ENCODE peak calls at places on chromosomes 1 and 21, in ten cellular contexts. A, K, U, D, W, P, X, E, V and L are unnamed samples.

GRCh38 chr1:60637651-60638050 is 444.7 kb upstream of the NFIA start:
- DNase-seq in A (no peak), K (no peak), U (no peak), D (no peak), W (no peak), P (no peak), X (no peak), E (no peak), V (peak; percentile 55), L (no peak)

GRCh38 chr1:41486892-41487728 is 2.6 kb upstream of the EDN2 start:
- DNase-seq in A (no peak), K (no peak), U (peak; percentile 53), D (peak; percentile 66), W (peak; percentile 52), P (peak; percentile 55), X (no peak), E (no peak), V (no peak), L (no peak)

GRCh38 chr1:182348916-182349747 is 42.5 kb downstream of the GLUL start:
- DNase-seq in A (peak; percentile 86), K (no peak), U (peak; percentile 21), D (no peak), W (peak; percentile 89), P (peak; percentile 63), X (peak; percentile 33), E (peak; percentile 21), V (no peak), L (no peak)

GRCh38 chr1:207243756-207244408 is 77.6 kb upstream of the CD55 start:
- DNase-seq in A (no peak), K (no peak), U (no peak), D (no peak), W (no peak), P (no peak), X (no peak), E (no peak), V (no peak), L (no peak)

GRCh38 chr1:203039609-203040517 is 13.6 kb downstream of the PPFIA4 start:
- DNase-seq in A (no peak), K (no peak), U (peak; percentile 93), D (peak; percentile 56), W (no peak), P (peak; percentile 80), X (no peak), E (peak; percentile 64), V (peak; percentile 32), L (no peak)

GRCh38 chr1:243798726-243799125 is 51.3 kb downstream of the AKT3 start:
- DNase-seq in A (no peak), K (no peak), U (no peak), D (no peak), W (no peak), P (no peak), X (no peak), E (no peak), V (peak; percentile 96), L (no peak)

GRCh38 chr1:171248309-171248708 is at the start of gene FMO1:
- DNase-seq in A (no peak), K (no peak), U (no peak), D (no peak), W (no peak), P (no peak), X (no peak), E (no peak), V (no peak), L (no peak)

GRCh38 chr1:83692524-83693336 is 306.2 kb downstream of the TTLL7 start:
- DNase-seq in A (no peak), K (no peak), U (peak; percentile 95), D (peak; percentile 42), W (no peak), P (peak; percentile 63), X (no peak), E (peak; percentile 38), V (peak; percentile 16), L (no peak)

GRCh38 chr1:95002657-95003432 is 69.9 kb downstream of the ALG14 start:
- DNase-seq in A (no peak), K (no peak), U (peak; percentile 71), D (no peak), W (no peak), P (no peak), X (peak; percentile 67), E (peak; percentile 49), V (no peak), L (no peak)

GRCh38 chr1:40662864-40663263 is 2.6 kb downstream of the RIMS3 start:
- DNase-seq in A (peak; percentile 22), K (no peak), U (peak; percentile 57), D (no peak), W (no peak), P (no peak), X (no peak), E (no peak), V (peak; percentile 37), L (no peak)

GRCh38 chr1:37486680-37487618 is 12.6 kb downstream of the ZC3H12A start:
- DNase-seq in A (peak; percentile 96), K (peak; percentile 77), U (peak; percentile 87), D (peak; percentile 91), W (peak; percentile 92), P (peak; percentile 75), X (peak; percentile 84), E (peak; percentile 85), V (peak; percentile 69), L (peak; percentile 76)

GRCh38 chr21:15592271-15592860 is 137.4 kb upstream of the USP25 start:
- DNase-seq in A (no peak), K (no peak), U (peak; percentile 24), D (no peak), W (no peak), P (peak; percentile 49), X (no peak), E (peak; percentile 47), V (peak; percentile 89), L (no peak)

DNA sequence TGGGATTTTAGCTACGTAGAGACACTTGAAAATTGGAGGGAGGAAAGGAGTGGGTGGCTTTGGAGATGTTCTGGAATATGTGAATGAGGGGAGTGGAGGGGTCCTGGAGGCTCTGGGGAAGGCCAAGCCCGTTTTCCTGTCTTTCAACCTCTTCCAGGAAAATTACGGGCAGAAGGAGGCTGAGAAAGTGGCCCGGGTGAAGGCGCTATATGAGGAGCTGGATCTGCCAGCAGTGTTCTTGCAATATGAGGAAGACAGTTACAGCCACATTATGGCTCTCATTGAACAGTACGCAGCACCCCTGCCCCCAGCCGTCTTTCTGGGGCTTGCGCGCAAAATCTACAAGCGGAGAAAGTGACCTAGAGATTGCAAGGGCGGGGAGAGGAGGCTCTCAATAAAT is 442 bp upstream of the RUSC1 start:
- DNase-seq in A (peak; percentile 59), K (no peak), U (no peak), D (no peak), W (no peak), P (no peak), X (no peak), E (no peak), V (no peak), L (no peak)
- H3K4me3 ChIP-seq in A (peak overlapping the region; percentile 50), K (peak overlapping the region; percentile 82), U (no peak overlapping the region), D (peak overlapping the region; percentile 60), W (peak overlapping the region; percentile 96), P (no peak overlapping the region), X (peak overlapping the region; percentile 72), E (no peak overlapping the region), V (no peak overlapping the region), L (peak overlapping the region; percentile 25)

GRCh38 chr1:148318900-148319242 is 164.2 kb downstream of the PPIAL4G start:
- DNase-seq in A (no peak), K (no peak), U (no peak), D (no peak), W (no peak), P (no peak), X (no peak), E (no peak), V (no peak), L (no peak)

GRCh38 chr1:148317288-148317985 is 165.4 kb upstream of the NBPF11 start:
- DNase-seq in A (no peak), K (no peak), U (peak; percentile 55), D (no peak), W (no peak), P (no peak), X (no peak), E (no peak), V (no peak), L (no peak)

GRCh38 chr1:148315081-148315811 is 163.2 kb upstream of the NBPF11 start:
- DNase-seq in A (no peak), K (no peak), U (no peak), D (no peak), W (no peak), P (no peak), X (no peak), E (no peak), V (peak; percentile 37), L (no peak)

GRCh38 chr1:148318123-148318899 is 164.8 kb downstream of the PPIAL4G start:
- DNase-seq in A (no peak), K (no peak), U (peak; percentile 59), D (no peak), W (no peak), P (no peak), X (no peak), E (no peak), V (no peak), L (peak; percentile 72)
- H3K4me3 ChIP-seq in A (no peak overlapping the region), K (peak overlapping the region; percentile 33), U (peak overlapping the region; percentile 59), D (no peak overlapping the region), W (peak overlapping the region; percentile 36), P (no peak overlapping the region), X (no peak overlapping the region), E (no peak overlapping the region), V (no peak overlapping the region), L (peak overlapping the region; percentile 70)

GRCh38 chr21:45019887-45020537 is 54.4 kb upstream of the ADARB1 start:
- DNase-seq in A (peak; percentile 75), K (no peak), U (no peak), D (no peak), W (peak; percentile 51), P (no peak), X (no peak), E (no peak), V (no peak), L (no peak)

GRCh38 chr21:45018131-45019075 is 56.0 kb upstream of the ADARB1 start:
- DNase-seq in A (peak; percentile 89), K (no peak), U (no peak), D (peak; percentile 76), W (peak; percentile 56), P (no peak), X (peak; percentile 39), E (peak; percentile 56), V (no peak), L (no peak)

GRCh38 chr21:45017376-45017960 is 56.9 kb upstream of the ADARB1 start:
- DNase-seq in A (peak; percentile 66), K (no peak), U (no peak), D (no peak), W (peak; percentile 35), P (no peak), X (peak; percentile 12), E (no peak), V (no peak), L (no peak)

GRCh38 chr21:45020629-45021427 is 53.6 kb upstream of the ADARB1 start:
- DNase-seq in A (peak; percentile 73), K (peak; percentile 33), U (no peak), D (no peak), W (peak; percentile 66), P (no peak), X (no peak), E (no peak), V (no peak), L (no peak)

GRCh38 chr21:45019076-45019886 is 55.1 kb upstream of the ADARB1 start:
- DNase-seq in A (peak; percentile 94), K (no peak), U (peak; percentile 40), D (peak; percentile 83), W (peak; percentile 76), P (no peak), X (peak; percentile 32), E (no peak), V (no peak), L (no peak)
- H3K4me3 ChIP-seq in A (no peak overlapping the region), K (peak overlapping the region; percentile 38), U (no peak overlapping the region), D (no peak overlapping the region), W (peak overlapping the region; percentile 60), P (peak overlapping the region; percentile 35), X (peak overlapping the region; percentile 51), E (peak overlapping the region; percentile 23), V (no peak overlapping the region), L (no peak overlapping the region)

GRCh38 chr1:221947731-221948130 is 205.8 kb upstream of the DUSP10 start:
- DNase-seq in A (no peak), K (no peak), U (no peak), D (no peak), W (no peak), P (no peak), X (no peak), E (no peak), V (no peak), L (no peak)
- H3K4me3 ChIP-seq in A (no peak overlapping the region), K (no peak overlapping the region), U (no peak overlapping the region), D (no peak overlapping the region), W (no peak overlapping the region), P (no peak overlapping the region), X (no peak overlapping the region), E (no peak overlapping the region), V (no peak overlapping the region), L (no peak overlapping the region)